ENCODE peak calls at places on chromosome 5, in five cellular contexts. T, F, E, Z and Q are unnamed samples.

GRCh38 chr5:172113036-172113435 is 75.0 kb downstream of the STK10 start:
- DNase-seq in T (no peak), Z (no peak), F (no peak), E (no peak), Q (no peak)

GRCh38 chr5:160640417-160640816 is 211.6 kb downstream of the ATP10B start:
- DNase-seq in E (no peak), Z (no peak), T (no peak), F (no peak), Q (no peak)

GRCh38 chr5:142586552-142586951 is 99.3 kb downstream of the FGF1 start:
- DNase-seq in Z (no peak), T (no peak), E (no peak), F (no peak), Q (no peak)

GRCh38 chr5:146001544-146002185 is 65.3 kb downstream of the SH3RF2 start:
- DNase-seq in T (no peak), E (no peak), Z (no peak), F (no peak), Q (no peak)

GRCh38 chr5:56552612-56553268 is 262.6 kb upstream of the MAP3K1 start:
- DNase-seq in F (no peak), E (no peak), Z (no peak), T (no peak), Q (no peak)

GRCh38 chr5:125552486-125552885 is 806.0 kb upstream of the ZNF608 start:
- DNase-seq in Z (no peak), F (no peak), E (no peak), T (no peak), Q (no peak)

GRCh38 chr5:169344629-169345028 is 43.7 kb upstream of the SLIT3 start:
- DNase-seq in E (no peak), T (no peak), F (no peak), Z (no peak), Q (no peak)

GRCh38 chr5:179803651-179804598 is 2.7 kb downstream of the MGAT4B start:
- DNase-seq in Z (no peak), T (peak), E (no peak), F (no peak), Q (no peak)

GRCh38 chr5:43193171-43193951 is 1.3 kb downstream of the NIM1K start:
- DNase-seq in T (no peak), Z (peak), E (no peak), F (peak), Q (no peak)

GRCh38 chr5:180126716-180127681 is 55.4 kb upstream of the RNF130 start:
- DNase-seq in T (peak), E (no peak), Z (peak), F (peak), Q (no peak)

DNA sequence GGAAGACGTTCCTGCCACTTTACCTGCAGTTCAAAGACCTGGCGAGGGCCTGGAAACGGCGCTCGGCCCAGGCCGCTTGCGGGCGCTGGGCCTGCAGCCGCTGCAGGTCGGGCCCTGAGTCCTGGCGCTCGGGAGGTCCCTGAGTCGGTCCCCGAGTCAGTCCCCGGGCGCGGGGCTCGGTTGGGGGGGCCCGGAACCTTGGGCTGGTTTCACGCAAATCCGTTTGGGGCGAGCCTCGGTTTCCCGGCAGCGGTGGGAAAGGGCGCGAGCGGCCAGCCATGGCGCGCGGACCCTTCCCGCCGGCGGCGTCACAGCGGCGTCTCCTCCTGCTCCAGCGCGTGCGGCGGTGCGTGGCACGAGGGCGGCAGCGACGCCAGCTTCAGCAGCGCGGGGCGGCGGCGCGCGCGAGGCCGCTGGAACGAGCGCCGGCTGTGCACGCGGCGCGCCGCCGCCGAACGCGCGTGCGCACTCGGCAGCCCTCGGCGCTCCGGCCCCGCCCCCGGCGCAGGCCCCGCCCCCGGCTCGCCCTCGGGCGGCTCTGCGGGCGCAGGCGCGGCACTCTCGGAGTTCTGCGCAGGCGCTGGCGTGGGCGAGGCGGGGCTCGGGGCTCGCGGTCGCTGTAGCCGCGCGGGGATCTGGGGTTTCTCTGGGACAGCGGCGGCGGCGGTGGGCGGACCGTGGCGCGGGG is 29.8 kb downstream of the EXOC3 start:
- DNase-seq in F (peak), Z (peak), E (peak), T (peak), Q (peak)
- TF ChIP-seq POLR2A in F (peak), Z (peak), E (peak), T (peak), Q (no peak)

GRCh38 chr5:149550267-149550582 is 1.0 kb downstream of the CSNK1A1 start:
- DNase-seq in Z (no peak), T (no peak), E (no peak), F (no peak), Q (no peak)
- TF ChIP-seq POLR2A in Z (no peak), T (no peak), E (no peak), F (no peak), Q (no peak)

GRCh38 chr5:141557681-141558136 is 61.1 kb downstream of the DIAPH1 start:
- DNase-seq in T (peak), E (peak), F (no peak), Z (peak), Q (peak)
- TF ChIP-seq POLR2A in T (no peak), E (no peak), F (no peak), Z (no peak), Q (peak)

GRCh38 chr5:112420111-112420864 is 1.2 kb upstream of the EPB41L4A start:
- DNase-seq in E (peak), F (peak), Z (peak), T (peak), Q (peak)

GRCh38 chr5:112419596-112420110 is 576 bp upstream of the EPB41L4A start:
- DNase-seq in Z (peak), E (peak), F (peak), T (peak), Q (no peak)

GRCh38 chr5:112418412-112419049 is 546 bp downstream of the EPB41L4A start:
- DNase-seq in Z (no peak), T (no peak), E (no peak), F (no peak), Q (no peak)

GRCh38 chr5:112419050-112419595 is at the start of gene EPB41L4A:
- DNase-seq in F (peak), Z (peak), T (peak), E (peak), Q (no peak)

GRCh38 chr5:112417931-112418358 is 1.1 kb downstream of the EPB41L4A start:
- DNase-seq in Z (peak), T (peak), E (peak), F (peak), Q (no peak)
- TF ChIP-seq POLR2A in Z (no peak), T (no peak), E (no peak), F (no peak), Q (peak)

GRCh38 chr5:139636975-139637408 is 11.2 kb upstream of the CXXC5 start:
- DNase-seq in T (no peak), Z (no peak), F (no peak), E (no peak), Q (no peak)

GRCh38 chr5:139638090-139638735 is 9.9 kb upstream of the CXXC5 start:
- DNase-seq in Z (peak), E (peak), F (no peak), T (peak), Q (no peak)

GRCh38 chr5:139638736-139639618 is 9.2 kb upstream of the CXXC5 start:
- DNase-seq in Z (no peak), E (no peak), F (no peak), T (peak), Q (no peak)

GRCh38 chr5:139636207-139636792 is 11.8 kb upstream of the CXXC5 start:
- DNase-seq in Z (no peak), T (no peak), E (no peak), F (peak), Q (no peak)

GRCh38 chr5:139637438-139638089 is 10.6 kb upstream of the CXXC5 start:
- DNase-seq in F (peak), Z (peak), E (peak), T (peak), Q (no peak)
- TF ChIP-seq POLR2A in F (no peak), Z (peak), E (peak), T (no peak), Q (no peak)